ENCODE peak calls at places on chromosome 18, in eight cellular contexts. G is astrocyte; N is uterus; W is heart right ventricle; E is OCI-LY7; O is thyroid gland; D is CD4-positive, alpha-beta memory T cell; B is SJSA1. M is an unnamed sample.

GRCh38 chr18:22467760-22468553 is 50.2 kb upstream of the CTAGE1 start:
- DNase-seq in G (peak; percentile 99), N (peak; percentile 60), W (no peak), E (no peak), O (no peak), D (no peak), B (peak; percentile 90), M (no peak)

GRCh38 chr18:79964330-79965118 is at the start of gene HSBP1L1:
- DNase-seq in G (no peak), N (peak; percentile 63), W (no peak), E (peak; percentile 38), O (peak; percentile 86), D (peak; percentile 73), B (no peak), M (peak; percentile 86)

GRCh38 chr18:49656098-49656591 is 94.3 kb downstream of the LIPG start:
- DNase-seq in G (peak; percentile 98), N (no peak), W (no peak), E (no peak), O (no peak), D (no peak), B (peak; percentile 87), M (no peak)

GRCh38 chr18:11052800-11053199 is 96.6 kb downstream of the PIEZO2 start:
- DNase-seq in G (peak; percentile 34), N (no peak), W (no peak), E (no peak), O (no peak), D (no peak), B (peak; percentile 20), M (peak; percentile 44)

GRCh38 chr18:48922801-48923730 is 27.7 kb downstream of the SMAD7 start:
- DNase-seq in G (peak; percentile 95), N (peak; percentile 65), W (no peak), E (no peak), O (no peak), D (peak; percentile 51), B (peak; percentile 92), M (no peak)

GRCh38 chr18:54387631-54388030 is 29.9 kb downstream of the C18orf54 start:
- DNase-seq in G (no peak), N (no peak), W (no peak), E (no peak), O (no peak), D (no peak), B (no peak), M (no peak)

GRCh38 chr18:64436111-64436510 is 287.2 kb upstream of the LINC00305 start:
- DNase-seq in G (no peak), N (no peak), W (no peak), E (no peak), O (no peak), D (no peak), B (no peak), M (no peak)

GRCh38 chr18:51082571-51083264 is 52.7 kb downstream of the SMAD4 start:
- DNase-seq in G (peak; percentile 57), N (no peak), W (no peak), E (no peak), O (no peak), D (no peak), B (no peak), M (peak; percentile 33)

GRCh38 chr18:61127714-61128485 is 205.3 kb upstream of the CDH20 start:
- DNase-seq in G (no peak), N (no peak), W (no peak), E (no peak), O (no peak), D (no peak), B (no peak), M (no peak)

GRCh38 chr18:26655614-26656400 is 107.5 kb upstream of the KCTD1 start:
- DNase-seq in G (peak; percentile 29), N (peak; percentile 59), W (peak; percentile 36), E (no peak), O (peak; percentile 73), D (no peak), B (peak; percentile 7), M (no peak)

GRCh38 chr18:72180689-72181088 is 363.5 kb downstream of the CBLN2 start:
- DNase-seq in G (no peak), N (no peak), W (no peak), E (no peak), O (no peak), D (no peak), B (no peak), M (no peak)

GRCh38 chr18:54983041-54983686 is 23.9 kb upstream of the CCDC68 start:
- DNase-seq in G (peak; percentile 60), N (no peak), W (peak; percentile 12), E (peak; percentile 43), O (no peak), D (no peak), B (peak; percentile 62), M (no peak)

GRCh38 chr18:46329736-46330246 is 225.6 kb downstream of the HAUS1 start:
- DNase-seq in G (no peak), N (no peak), W (no peak), E (no peak), O (no peak), D (no peak), B (peak; percentile 10), M (no peak)

GRCh38 chr18:12033643-12034025 is 52.3 kb downstream of the IMPA2 start:
- DNase-seq in G (no peak), N (no peak), W (no peak), E (no peak), O (no peak), D (no peak), B (no peak), M (no peak)

DNA sequence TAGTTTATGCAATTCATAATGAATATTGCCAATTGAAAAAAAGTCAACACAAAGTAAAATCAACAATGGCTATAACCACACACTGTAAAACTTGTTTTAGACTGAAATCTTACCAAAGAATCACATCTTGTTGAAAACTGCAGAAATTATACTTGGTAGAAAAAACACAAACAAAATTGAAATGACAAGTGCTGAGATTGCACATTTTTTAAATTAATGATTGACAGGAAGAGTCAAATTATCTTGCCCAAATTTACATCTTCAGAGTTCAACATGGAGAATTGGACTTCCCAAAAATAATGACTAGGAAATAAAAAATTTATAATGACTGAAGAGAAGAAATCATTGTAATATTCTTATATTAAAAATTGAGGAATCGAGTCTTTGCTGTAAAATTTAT is 84.6 kb upstream of the TTC39C start:
- DNase-seq in G (no peak), N (no peak), W (no peak), E (no peak), O (no peak), D (no peak), B (no peak), M (no peak)
- H3K36me3 ChIP-seq in G (no peaks in the 10 kb centered on the region), N (no peaks in the 10 kb centered on the region), W (no peaks in the 10 kb centered on the region), E (no peaks in the 10 kb centered on the region), O (no peaks in the 10 kb centered on the region), D (no peaks in the 10 kb centered on the region), B (no peaks in the 10 kb centered on the region), M (no peaks in the 10 kb centered on the region)

GRCh38 chr18:58393295-58393694 is 235.6 kb downstream of the ALPK2 start:
- DNase-seq in G (no peak), N (no peak), W (no peak), E (no peak), O (no peak), D (no peak), B (no peak), M (no peak)

GRCh38 chr18:58391932-58392331 is 237.0 kb downstream of the ALPK2 start:
- DNase-seq in G (no peak), N (no peak), W (no peak), E (no peak), O (no peak), D (no peak), B (no peak), M (no peak)

GRCh38 chr18:58394046-58394445 is 234.8 kb downstream of the ALPK2 start:
- DNase-seq in G (peak; percentile 76), N (no peak), W (no peak), E (no peak), O (no peak), D (no peak), B (no peak), M (no peak)

GRCh38 chr18:58391113-58391892 is 237.6 kb downstream of the ALPK2 start:
- DNase-seq in G (no peak), N (no peak), W (no peak), E (no peak), O (no peak), D (no peak), B (no peak), M (no peak)

DNA sequence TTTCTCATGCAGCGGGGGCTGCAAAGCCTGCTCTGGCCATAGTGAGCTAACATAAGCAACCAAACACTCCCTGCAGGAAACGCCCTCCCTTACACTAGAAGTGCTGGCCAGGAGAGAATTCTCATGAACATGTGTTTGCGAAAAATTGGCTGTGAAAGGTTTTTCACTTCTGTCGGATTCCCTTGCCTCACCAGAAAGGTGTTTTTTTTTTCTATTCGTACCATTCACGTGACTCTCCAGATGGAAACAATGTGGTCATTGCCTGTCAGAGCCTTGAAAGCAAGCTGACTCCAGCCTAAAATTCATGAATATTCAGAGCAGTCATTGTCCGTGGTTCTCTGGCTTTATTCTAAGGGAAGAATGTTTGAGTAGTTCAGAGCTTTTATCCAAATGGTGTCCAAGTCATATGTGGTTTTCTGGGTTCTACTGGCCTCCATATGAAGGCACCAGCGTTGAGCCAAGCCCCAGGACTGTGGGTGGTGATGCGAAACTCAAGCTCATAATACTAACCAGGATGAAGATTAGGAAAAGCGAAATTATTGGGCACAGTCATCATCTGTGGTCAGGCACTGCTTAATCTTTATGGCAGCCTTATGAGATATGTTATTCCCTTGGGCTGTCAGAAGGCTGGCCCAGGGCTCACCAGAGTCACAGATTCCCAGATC is 236.4 kb downstream of the ALPK2 start:
- DNase-seq in G (peak; percentile 94), N (peak; percentile 36), W (no peak), E (no peak), O (no peak), D (no peak), B (no peak), M (no peak)
- H3K36me3 ChIP-seq in G (peaks cover 66% of the 10 kb centered on the region), N (no peaks in the 10 kb centered on the region), W (no peaks in the 10 kb centered on the region), E (no peaks in the 10 kb centered on the region), O (peaks cover 16% of the 10 kb centered on the region), D (no peaks in the 10 kb centered on the region), B (peaks cover 86% of the 10 kb centered on the region), M (peaks cover 4% of the 10 kb centered on the region)

GRCh38 chr18:36819621-36820020 is 9.2 kb downstream of the TPGS2 start:
- DNase-seq in G (no peak), N (no peak), W (no peak), E (no peak), O (no peak), D (no peak), B (no peak), M (no peak)
- H3K36me3 ChIP-seq in G (peaks cover 6% of the 10 kb centered on the region), N (no peaks in the 10 kb centered on the region), W (no peaks in the 10 kb centered on the region), E (peaks cover 33% of the 10 kb centered on the region), O (no peaks in the 10 kb centered on the region), D (peaks cover 6% of the 10 kb centered on the region), B (peaks cover 90% of the 10 kb centered on the region), M (peaks cover 3% of the 10 kb centered on the region)

GRCh38 chr18:63177822-63178525 is 141.6 kb downstream of the BCL2 start:
- DNase-seq in G (no peak), N (peak; percentile 77), W (no peak), E (no peak), O (no peak), D (no peak), B (no peak), M (no peak)

GRCh38 chr18:63177259-63177658 is 142.3 kb downstream of the BCL2 start:
- DNase-seq in G (no peak), N (no peak), W (no peak), E (no peak), O (no peak), D (no peak), B (no peak), M (no peak)

GRCh38 chr18:63180333-63180732 is 139.2 kb downstream of the BCL2 start:
- DNase-seq in G (no peak), N (no peak), W (no peak), E (no peak), O (no peak), D (no peak), B (no peak), M (no peak)

GRCh38 chr18:63179422-63179821 is 140.1 kb downstream of the BCL2 start:
- DNase-seq in G (no peak), N (no peak), W (no peak), E (no peak), O (no peak), D (no peak), B (no peak), M (no peak)

GRCh38 chr18:63178526-63178880 is 141.1 kb downstream of the BCL2 start:
- DNase-seq in G (no peak), N (peak; percentile 90), W (peak; percentile 48), E (no peak), O (peak; percentile 45), D (no peak), B (no peak), M (no peak)
- H3K36me3 ChIP-seq in G (no peaks in the 10 kb centered on the region), N (no peaks in the 10 kb centered on the region), W (no peaks in the 10 kb centered on the region), E (no peaks in the 10 kb centered on the region), O (no peaks in the 10 kb centered on the region), D (no peaks in the 10 kb centered on the region), B (no peaks in the 10 kb centered on the region), M (no peaks in the 10 kb centered on the region)

M was measured in GM06990.